ENCODE peak calls at places on chromosomes 7 and 10, in five cellular contexts. One of them, this sample, is unnamed.

GRCh38 chr10:24097771-24098207 is 111.1 kb upstream of the KIAA1217 start:
- DNase-seq in HFF-Myc: no peak
- DNase-seq in cardiac fibroblast: no peak
- DNase-seq in RWPE1: no peak
- DNase-seq in breast epithelium: no peak
- DNase-seq in this sample: no peak

GRCh38 chr10:128186959-128187787 is 61.0 kb upstream of the MKI67 start:
- DNase-seq in HFF-Myc: no peak
- DNase-seq in cardiac fibroblast: no peak
- DNase-seq in RWPE1: no peak
- DNase-seq in breast epithelium: no peak
- DNase-seq in this sample: no peak

GRCh38 chr7:99368750-99369389 is 5.7 kb upstream of the ARPC1B start:
- DNase-seq in HFF-Myc: no peak
- DNase-seq in cardiac fibroblast: no peak
- DNase-seq in RWPE1: peak; percentile 37
- DNase-seq in breast epithelium: no peak
- DNase-seq in this sample: no peak

GRCh38 chr7:107563072-107563760 is 504 bp downstream of the COG5 start:
- DNase-seq in HFF-Myc: no peak
- DNase-seq in cardiac fibroblast: no peak
- DNase-seq in RWPE1: no peak
- DNase-seq in breast epithelium: peak; percentile 63
- DNase-seq in this sample: no peak

GRCh38 chr10:112373912-112374338 is at the start of gene ACSL5:
- DNase-seq in HFF-Myc: no peak
- DNase-seq in cardiac fibroblast: no peak
- DNase-seq in RWPE1: no peak
- DNase-seq in breast epithelium: no peak
- DNase-seq in this sample: no peak

GRCh38 chr7:3722396-3722846 is 421.4 kb downstream of the SDK1 start:
- DNase-seq in HFF-Myc: no peak
- DNase-seq in cardiac fibroblast: peak; percentile 13
- DNase-seq in RWPE1: no peak
- DNase-seq in breast epithelium: no peak
- DNase-seq in this sample: peak; percentile 18

GRCh38 chr10:16950686-16951681 is 133.8 kb upstream of the RSU1 start:
- DNase-seq in HFF-Myc: no peak
- DNase-seq in cardiac fibroblast: peak; percentile 73
- DNase-seq in RWPE1: peak; percentile 37
- DNase-seq in breast epithelium: no peak
- DNase-seq in this sample: no peak

GRCh38 chr10:98349508-98349922 is 65.5 kb downstream of the PYROXD2 start:
- DNase-seq in HFF-Myc: peak; percentile 99
- DNase-seq in cardiac fibroblast: peak; percentile 100
- DNase-seq in RWPE1: no peak
- DNase-seq in breast epithelium: no peak
- DNase-seq in this sample: no peak

GRCh38 chr10:102781921-102782542 is 38.3 kb downstream of the WBP1L start:
- DNase-seq in HFF-Myc: no peak
- DNase-seq in cardiac fibroblast: peak; percentile 86
- DNase-seq in RWPE1: no peak
- DNase-seq in breast epithelium: no peak
- DNase-seq in this sample: no peak

GRCh38 chr10:27344568-27345454 is 104.2 kb upstream of the ACBD5 start:
- DNase-seq in HFF-Myc: no peak
- DNase-seq in cardiac fibroblast: no peak
- DNase-seq in RWPE1: no peak
- DNase-seq in breast epithelium: no peak
- DNase-seq in this sample: no peak

GRCh38 chr7:23331132-23331531 is 32.0 kb downstream of the MALSU1 start:
- DNase-seq in HFF-Myc: no peak
- DNase-seq in cardiac fibroblast: no peak
- DNase-seq in RWPE1: no peak
- DNase-seq in breast epithelium: no peak
- DNase-seq in this sample: no peak

GRCh38 chr7:112572669-112573301 is 92.0 kb downstream of the LSMEM1 start:
- DNase-seq in HFF-Myc: no peak
- DNase-seq in cardiac fibroblast: no peak
- DNase-seq in RWPE1: no peak
- DNase-seq in breast epithelium: no peak
- DNase-seq in this sample: no peak

GRCh38 chr10:131694963-131695813 is 205.6 kb upstream of the PPP2R2D start:
- DNase-seq in HFF-Myc: no peak
- DNase-seq in cardiac fibroblast: no peak
- DNase-seq in RWPE1: no peak
- DNase-seq in breast epithelium: no peak
- DNase-seq in this sample: no peak

GRCh38 chr10:30043476-30044270 is 15.7 kb downstream of the JCAD start:
- DNase-seq in HFF-Myc: no peak
- DNase-seq in cardiac fibroblast: no peak
- DNase-seq in RWPE1: no peak
- DNase-seq in breast epithelium: no peak
- DNase-seq in this sample: no peak

GRCh38 chr10:48981310-48981907 is 41.8 kb upstream of the LRRC18 start:
- DNase-seq in HFF-Myc: peak; percentile 5
- DNase-seq in cardiac fibroblast: peak; percentile 49
- DNase-seq in RWPE1: peak; percentile 39
- DNase-seq in breast epithelium: peak; percentile 60
- DNase-seq in this sample: peak; percentile 28

GRCh38 chr7:16135628-16136027 is 285.7 kb downstream of the CRPPA start:
- DNase-seq in HFF-Myc: peak; percentile 44
- DNase-seq in cardiac fibroblast: no peak
- DNase-seq in RWPE1: no peak
- DNase-seq in breast epithelium: no peak
- DNase-seq in this sample: no peak

GRCh38 chr10:117929321-117930067 is 117.2 kb downstream of the RAB11FIP2 start:
- DNase-seq in HFF-Myc: no peak
- DNase-seq in cardiac fibroblast: no peak
- DNase-seq in RWPE1: no peak
- DNase-seq in breast epithelium: no peak
- DNase-seq in this sample: no peak

GRCh38 chr10:49242604-49243003 is 54.4 kb upstream of the TMEM273 start:
- DNase-seq in HFF-Myc: no peak
- DNase-seq in cardiac fibroblast: no peak
- DNase-seq in RWPE1: no peak
- DNase-seq in breast epithelium: no peak
- DNase-seq in this sample: no peak

GRCh38 chr10:44306147-44306710 is 78.7 kb downstream of the CXCL12 start:
- DNase-seq in HFF-Myc: no peak
- DNase-seq in cardiac fibroblast: peak; percentile 80
- DNase-seq in RWPE1: no peak
- DNase-seq in breast epithelium: no peak
- DNase-seq in this sample: no peak

GRCh38 chr10:96651998-96652431 is 65.2 kb upstream of the TM9SF3 start:
- DNase-seq in HFF-Myc: no peak
- DNase-seq in cardiac fibroblast: no peak
- DNase-seq in RWPE1: no peak
- DNase-seq in breast epithelium: no peak
- DNase-seq in this sample: peak; percentile 42

GRCh38 chr10:103569877-103570276 is 76.4 kb downstream of the NEURL1 start:
- DNase-seq in HFF-Myc: no peak
- DNase-seq in cardiac fibroblast: peak; percentile 24
- DNase-seq in RWPE1: no peak
- DNase-seq in breast epithelium: no peak
- DNase-seq in this sample: no peak

GRCh38 chr10:77381750-77382149 is 255.9 kb downstream of the KCNMA1 start:
- DNase-seq in HFF-Myc: no peak
- DNase-seq in cardiac fibroblast: no peak
- DNase-seq in RWPE1: no peak
- DNase-seq in breast epithelium: no peak
- DNase-seq in this sample: no peak

GRCh38 chr7:51226042-51226755 is 90.4 kb downstream of the COBL start:
- DNase-seq in HFF-Myc: no peak
- DNase-seq in cardiac fibroblast: no peak
- DNase-seq in RWPE1: peak; percentile 45
- DNase-seq in breast epithelium: no peak
- DNase-seq in this sample: no peak

GRCh38 chr7:102279537-102280400 is 6.9 kb upstream of the SH2B2 start:
- DNase-seq in HFF-Myc: no peak
- DNase-seq in cardiac fibroblast: peak; percentile 65
- DNase-seq in RWPE1: peak; percentile 60
- DNase-seq in breast epithelium: no peak
- DNase-seq in this sample: peak; percentile 65
- TF ChIP-seq CTCF in HFF-Myc: peak; percentile 84
- TF ChIP-seq CTCF in cardiac fibroblast: peak; percentile 80
- TF ChIP-seq CTCF in RWPE1: peak; percentile 96
- TF ChIP-seq CTCF in breast epithelium: peak; percentile 71
- TF ChIP-seq CTCF in this sample: peak; percentile 24

GRCh38 chr10:2885276-2885955 is 181.9 kb upstream of the PFKP start:
- DNase-seq in HFF-Myc: no peak
- DNase-seq in cardiac fibroblast: no peak
- DNase-seq in RWPE1: no peak
- DNase-seq in breast epithelium: no peak
- DNase-seq in this sample: no peak

GRCh38 chr10:2882628-2883027 is 184.7 kb upstream of the PFKP start:
- DNase-seq in HFF-Myc: no peak
- DNase-seq in cardiac fibroblast: no peak
- DNase-seq in RWPE1: no peak
- DNase-seq in breast epithelium: no peak
- DNase-seq in this sample: no peak

GRCh38 chr10:2885956-2886296 is 181.4 kb upstream of the PFKP start:
- DNase-seq in HFF-Myc: no peak
- DNase-seq in cardiac fibroblast: no peak
- DNase-seq in RWPE1: no peak
- DNase-seq in breast epithelium: no peak
- DNase-seq in this sample: no peak

GRCh38 chr10:2881720-2882459 is 185.5 kb upstream of the PFKP start:
- DNase-seq in HFF-Myc: no peak
- DNase-seq in cardiac fibroblast: no peak
- DNase-seq in RWPE1: no peak
- DNase-seq in breast epithelium: no peak
- DNase-seq in this sample: no peak

GRCh38 chr10:2883238-2883637 is 184.1 kb upstream of the PFKP start:
- DNase-seq in HFF-Myc: no peak
- DNase-seq in cardiac fibroblast: no peak
- DNase-seq in RWPE1: no peak
- DNase-seq in breast epithelium: no peak
- DNase-seq in this sample: no peak
- TF ChIP-seq CTCF in HFF-Myc: no peak
- TF ChIP-seq CTCF in cardiac fibroblast: no peak
- TF ChIP-seq CTCF in RWPE1: no peak
- TF ChIP-seq CTCF in breast epithelium: no peak
- TF ChIP-seq CTCF in this sample: no peak

DNA sequence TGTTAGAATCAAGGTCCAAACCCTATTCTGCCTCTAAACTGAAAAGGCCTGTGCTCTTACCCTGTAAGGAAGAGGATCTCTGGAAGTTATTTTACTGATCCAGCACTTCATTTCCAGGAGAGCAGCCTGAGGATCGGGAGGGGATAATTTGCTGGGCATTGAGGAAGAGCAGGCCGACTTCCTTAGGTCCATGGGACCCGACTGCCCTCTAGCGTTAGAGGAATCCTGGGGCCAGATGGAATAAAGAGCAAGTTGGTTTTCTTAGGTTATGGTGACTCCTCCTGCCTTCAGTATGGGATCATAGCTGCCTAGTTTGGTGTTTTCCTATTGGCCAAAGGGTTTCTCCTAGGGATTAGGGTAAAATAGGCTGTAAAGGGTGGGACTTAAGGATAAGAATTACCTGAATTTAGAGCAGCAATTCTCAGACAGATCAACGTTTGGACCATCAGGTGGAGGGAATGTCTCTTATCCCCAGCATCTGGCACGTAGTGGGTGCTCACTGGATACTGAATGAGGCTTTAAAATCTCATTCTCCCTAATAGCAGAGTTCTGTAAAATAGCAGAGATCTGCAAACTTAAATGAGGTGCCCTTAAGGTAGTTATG is 40.0 kb upstream of the SORBS1 start:
- DNase-seq in HFF-Myc: peak; percentile 61
- DNase-seq in cardiac fibroblast: peak; percentile 94
- DNase-seq in RWPE1: peak; percentile 87
- DNase-seq in breast epithelium: peak; percentile 64
- DNase-seq in this sample: no peak
- TF ChIP-seq CTCF in HFF-Myc: peak; percentile 97
- TF ChIP-seq CTCF in cardiac fibroblast: peak; percentile 98
- TF ChIP-seq CTCF in RWPE1: peak; percentile 93
- TF ChIP-seq CTCF in breast epithelium: peak; percentile 92
- TF ChIP-seq CTCF in this sample: no peak

GRCh38 chr10:80199828-80200227 is 5.5 kb downstream of the ANXA11 start:
- DNase-seq in HFF-Myc: no peak
- DNase-seq in cardiac fibroblast: peak; percentile 97
- DNase-seq in RWPE1: no peak
- DNase-seq in breast epithelium: no peak
- DNase-seq in this sample: no peak
- TF ChIP-seq CTCF in HFF-Myc: no peak
- TF ChIP-seq CTCF in cardiac fibroblast: peak; percentile 39
- TF ChIP-seq CTCF in RWPE1: no peak
- TF ChIP-seq CTCF in breast epithelium: no peak
- TF ChIP-seq CTCF in this sample: no peak

This sample was measured in activated B cell treated with CpG ODN at 0.5 μM for 24 hours.